ENCODE peak calls at places on chromosomes 3 and 15, in nine cellular contexts. One of them, this sample, is unnamed.

GRCh38 chr3:149020839-149021252 is 29.5 kb downstream of the GYG1 start:
- DNase-seq in neural crest cell: no peak
- DNase-seq in pulmonary artery endothelial cell: no peak
- DNase-seq in CD8-positive, alpha-beta T cell: no peak
- DNase-seq in GM04503: no peak
- DNase-seq in naive thymus-derived CD4-positive, alpha-beta T cell: no peak
- DNase-seq in sciatic nerve: no peak
- DNase-seq in ureter: no peak
- DNase-seq in activated T-cell treated with anti-CD3 and anti-CD28 coated beads, Interleukin-2, amount 50 U/mL, for 72 hours: no peak
- DNase-seq in this sample: no peak

GRCh38 chr15:27853624-27854455 is 245.3 kb downstream of the OCA2 start:
- DNase-seq in neural crest cell: no peak
- DNase-seq in pulmonary artery endothelial cell: no peak
- DNase-seq in CD8-positive, alpha-beta T cell: no peak
- DNase-seq in GM04503: no peak
- DNase-seq in naive thymus-derived CD4-positive, alpha-beta T cell: no peak
- DNase-seq in sciatic nerve: peak
- DNase-seq in ureter: peak
- DNase-seq in activated T-cell treated with anti-CD3 and anti-CD28 coated beads, Interleukin-2, amount 50 U/mL, for 72 hours: no peak
- DNase-seq in this sample: no peak

GRCh38 chr3:132606085-132606484 is 9.0 kb downstream of the ACKR4 start:
- DNase-seq in neural crest cell: no peak
- DNase-seq in pulmonary artery endothelial cell: no peak
- DNase-seq in CD8-positive, alpha-beta T cell: no peak
- DNase-seq in GM04503: no peak
- DNase-seq in naive thymus-derived CD4-positive, alpha-beta T cell: no peak
- DNase-seq in sciatic nerve: no peak
- DNase-seq in ureter: no peak
- DNase-seq in activated T-cell treated with anti-CD3 and anti-CD28 coated beads, Interleukin-2, amount 50 U/mL, for 72 hours: no peak
- DNase-seq in this sample: no peak

GRCh38 chr3:183371672-183371968 is 56.8 kb downstream of the MCF2L2 start:
- DNase-seq in neural crest cell: no peak
- DNase-seq in pulmonary artery endothelial cell: no peak
- DNase-seq in CD8-positive, alpha-beta T cell: no peak
- DNase-seq in GM04503: no peak
- DNase-seq in naive thymus-derived CD4-positive, alpha-beta T cell: no peak
- DNase-seq in sciatic nerve: no peak
- DNase-seq in ureter: no peak
- DNase-seq in activated T-cell treated with anti-CD3 and anti-CD28 coated beads, Interleukin-2, amount 50 U/mL, for 72 hours: no peak
- DNase-seq in this sample: peak

GRCh38 chr3:48436477-48436787 is 3.5 kb downstream of the CCDC51 start:
- DNase-seq in neural crest cell: no peak
- DNase-seq in pulmonary artery endothelial cell: no peak
- DNase-seq in CD8-positive, alpha-beta T cell: no peak
- DNase-seq in GM04503: no peak
- DNase-seq in naive thymus-derived CD4-positive, alpha-beta T cell: no peak
- DNase-seq in sciatic nerve: peak
- DNase-seq in ureter: peak
- DNase-seq in activated T-cell treated with anti-CD3 and anti-CD28 coated beads, Interleukin-2, amount 50 U/mL, for 72 hours: no peak
- DNase-seq in this sample: no peak

GRCh38 chr3:161163297-161163696 is 57.8 kb upstream of the NMD3 start:
- DNase-seq in neural crest cell: no peak
- DNase-seq in pulmonary artery endothelial cell: no peak
- DNase-seq in CD8-positive, alpha-beta T cell: no peak
- DNase-seq in GM04503: peak
- DNase-seq in naive thymus-derived CD4-positive, alpha-beta T cell: no peak
- DNase-seq in sciatic nerve: no peak
- DNase-seq in ureter: no peak
- DNase-seq in activated T-cell treated with anti-CD3 and anti-CD28 coated beads, Interleukin-2, amount 50 U/mL, for 72 hours: no peak
- DNase-seq in this sample: peak

GRCh38 chr15:100842756-100843730 is 36.6 kb upstream of the ALDH1A3 start:
- DNase-seq in neural crest cell: no peak
- DNase-seq in pulmonary artery endothelial cell: peak
- DNase-seq in CD8-positive, alpha-beta T cell: no peak
- DNase-seq in GM04503: peak
- DNase-seq in naive thymus-derived CD4-positive, alpha-beta T cell: no peak
- DNase-seq in sciatic nerve: no peak
- DNase-seq in ureter: no peak
- DNase-seq in activated T-cell treated with anti-CD3 and anti-CD28 coated beads, Interleukin-2, amount 50 U/mL, for 72 hours: no peak
- DNase-seq in this sample: no peak

GRCh38 chr3:71160800-71161546 is 422.6 kb downstream of the FOXP1 start:
- DNase-seq in neural crest cell: no peak
- DNase-seq in pulmonary artery endothelial cell: no peak
- DNase-seq in CD8-positive, alpha-beta T cell: no peak
- DNase-seq in GM04503: no peak
- DNase-seq in naive thymus-derived CD4-positive, alpha-beta T cell: no peak
- DNase-seq in sciatic nerve: no peak
- DNase-seq in ureter: no peak
- DNase-seq in activated T-cell treated with anti-CD3 and anti-CD28 coated beads, Interleukin-2, amount 50 U/mL, for 72 hours: no peak
- DNase-seq in this sample: no peak

GRCh38 chr3:74167926-74168325 is 446.5 kb downstream of the CNTN3 start:
- DNase-seq in neural crest cell: no peak
- DNase-seq in pulmonary artery endothelial cell: no peak
- DNase-seq in CD8-positive, alpha-beta T cell: no peak
- DNase-seq in GM04503: no peak
- DNase-seq in naive thymus-derived CD4-positive, alpha-beta T cell: no peak
- DNase-seq in sciatic nerve: no peak
- DNase-seq in ureter: no peak
- DNase-seq in activated T-cell treated with anti-CD3 and anti-CD28 coated beads, Interleukin-2, amount 50 U/mL, for 72 hours: no peak
- DNase-seq in this sample: no peak

GRCh38 chr3:105915524-105915923 is 46.7 kb upstream of the CBLB start:
- DNase-seq in neural crest cell: no peak
- DNase-seq in pulmonary artery endothelial cell: no peak
- DNase-seq in CD8-positive, alpha-beta T cell: no peak
- DNase-seq in GM04503: no peak
- DNase-seq in naive thymus-derived CD4-positive, alpha-beta T cell: no peak
- DNase-seq in sciatic nerve: no peak
- DNase-seq in ureter: no peak
- DNase-seq in activated T-cell treated with anti-CD3 and anti-CD28 coated beads, Interleukin-2, amount 50 U/mL, for 72 hours: no peak
- DNase-seq in this sample: peak

GRCh38 chr15:77369168-77369567 is 50.7 kb downstream of the PEAK1 start:
- DNase-seq in neural crest cell: no peak
- DNase-seq in pulmonary artery endothelial cell: no peak
- DNase-seq in CD8-positive, alpha-beta T cell: no peak
- DNase-seq in GM04503: no peak
- DNase-seq in naive thymus-derived CD4-positive, alpha-beta T cell: no peak
- DNase-seq in sciatic nerve: no peak
- DNase-seq in ureter: no peak
- DNase-seq in activated T-cell treated with anti-CD3 and anti-CD28 coated beads, Interleukin-2, amount 50 U/mL, for 72 hours: no peak
- DNase-seq in this sample: no peak

GRCh38 chr15:78640840-78641733 is at the start of gene CHRNB4:
- DNase-seq in neural crest cell: peak
- DNase-seq in pulmonary artery endothelial cell: no peak
- DNase-seq in CD8-positive, alpha-beta T cell: no peak
- DNase-seq in GM04503: no peak
- DNase-seq in naive thymus-derived CD4-positive, alpha-beta T cell: no peak
- DNase-seq in sciatic nerve: no peak
- DNase-seq in ureter: no peak
- DNase-seq in activated T-cell treated with anti-CD3 and anti-CD28 coated beads, Interleukin-2, amount 50 U/mL, for 72 hours: peak
- DNase-seq in this sample: no peak

GRCh38 chr3:126014252-126014651 is 45.3 kb downstream of the ROPN1B start:
- DNase-seq in neural crest cell: no peak
- DNase-seq in pulmonary artery endothelial cell: no peak
- DNase-seq in CD8-positive, alpha-beta T cell: no peak
- DNase-seq in GM04503: peak
- DNase-seq in naive thymus-derived CD4-positive, alpha-beta T cell: no peak
- DNase-seq in sciatic nerve: no peak
- DNase-seq in ureter: no peak
- DNase-seq in activated T-cell treated with anti-CD3 and anti-CD28 coated beads, Interleukin-2, amount 50 U/mL, for 72 hours: no peak
- DNase-seq in this sample: no peak

GRCh38 chr3:193474446-193474845 is 80.2 kb downstream of the ATP13A4 start:
- DNase-seq in neural crest cell: no peak
- DNase-seq in pulmonary artery endothelial cell: no peak
- DNase-seq in CD8-positive, alpha-beta T cell: no peak
- DNase-seq in GM04503: no peak
- DNase-seq in naive thymus-derived CD4-positive, alpha-beta T cell: no peak
- DNase-seq in sciatic nerve: no peak
- DNase-seq in ureter: no peak
- DNase-seq in activated T-cell treated with anti-CD3 and anti-CD28 coated beads, Interleukin-2, amount 50 U/mL, for 72 hours: no peak
- DNase-seq in this sample: no peak

GRCh38 chr15:45549831-45550230 is 27.3 kb upstream of the SLC30A4 start:
- DNase-seq in neural crest cell: no peak
- DNase-seq in pulmonary artery endothelial cell: no peak
- DNase-seq in CD8-positive, alpha-beta T cell: no peak
- DNase-seq in GM04503: peak
- DNase-seq in naive thymus-derived CD4-positive, alpha-beta T cell: no peak
- DNase-seq in sciatic nerve: no peak
- DNase-seq in ureter: no peak
- DNase-seq in activated T-cell treated with anti-CD3 and anti-CD28 coated beads, Interleukin-2, amount 50 U/mL, for 72 hours: no peak
- DNase-seq in this sample: no peak

GRCh38 chr3:197533396-197534347 is 22.1 kb downstream of the BDH1 start:
- DNase-seq in neural crest cell: no peak
- DNase-seq in pulmonary artery endothelial cell: no peak
- DNase-seq in CD8-positive, alpha-beta T cell: no peak
- DNase-seq in GM04503: no peak
- DNase-seq in naive thymus-derived CD4-positive, alpha-beta T cell: no peak
- DNase-seq in sciatic nerve: no peak
- DNase-seq in ureter: no peak
- DNase-seq in activated T-cell treated with anti-CD3 and anti-CD28 coated beads, Interleukin-2, amount 50 U/mL, for 72 hours: no peak
- DNase-seq in this sample: no peak

GRCh38 chr15:77024273-77025065 is 29.5 kb downstream of the PSTPIP1 start:
- DNase-seq in neural crest cell: peak
- DNase-seq in pulmonary artery endothelial cell: no peak
- DNase-seq in CD8-positive, alpha-beta T cell: peak
- DNase-seq in GM04503: no peak
- DNase-seq in naive thymus-derived CD4-positive, alpha-beta T cell: peak
- DNase-seq in sciatic nerve: peak
- DNase-seq in ureter: no peak
- DNase-seq in activated T-cell treated with anti-CD3 and anti-CD28 coated beads, Interleukin-2, amount 50 U/mL, for 72 hours: peak
- DNase-seq in this sample: peak

GRCh38 chr3:25433868-25434267 is 5.8 kb downstream of the RARB start:
- DNase-seq in neural crest cell: no peak
- DNase-seq in pulmonary artery endothelial cell: peak
- DNase-seq in CD8-positive, alpha-beta T cell: no peak
- DNase-seq in GM04503: no peak
- DNase-seq in naive thymus-derived CD4-positive, alpha-beta T cell: no peak
- DNase-seq in sciatic nerve: no peak
- DNase-seq in ureter: no peak
- DNase-seq in activated T-cell treated with anti-CD3 and anti-CD28 coated beads, Interleukin-2, amount 50 U/mL, for 72 hours: no peak
- DNase-seq in this sample: no peak